ENCODE peak calls at places on chromosome 12, in ten cellular contexts. One of them, this sample, is unnamed.
A peak's percentile ranks its signal among the peaks of the same experiment; 100 is the strongest.

GRCh38 chr12:92442782-92443181 is 260.0 kb upstream of the PLEKHG7 start:
- DNase-seq in HS-5: no peak
- DNase-seq in mesenchymal stem cell: no peak
- DNase-seq in midbrain: no peak
- DNase-seq in COR-L47: no peak
- DNase-seq in OCI-LY7: no peak
- DNase-seq in AG08396: no peak
- DNase-seq in activated gamma-delta T cell treated with Interleukin-2 at 50 U/mL for 16 hours: no peak
- DNase-seq in Caco-2: no peak
- DNase-seq in uterus: no peak
- DNase-seq in this sample: no peak

GRCh38 chr12:25817166-25817565 is 141.3 kb upstream of the RASSF8 start:
- DNase-seq in HS-5: no peak
- DNase-seq in mesenchymal stem cell: peak; percentile 40
- DNase-seq in midbrain: no peak
- DNase-seq in COR-L47: no peak
- DNase-seq in OCI-LY7: no peak
- DNase-seq in AG08396: no peak
- DNase-seq in activated gamma-delta T cell treated with Interleukin-2 at 50 U/mL for 16 hours: no peak
- DNase-seq in Caco-2: no peak
- DNase-seq in uterus: no peak
- DNase-seq in this sample: no peak

GRCh38 chr12:50050119-50050385 is 7.3 kb upstream of the ASIC1 start:
- DNase-seq in HS-5: no peak
- DNase-seq in mesenchymal stem cell: no peak
- DNase-seq in midbrain: no peak
- DNase-seq in COR-L47: no peak
- DNase-seq in OCI-LY7: no peak
- DNase-seq in AG08396: no peak
- DNase-seq in activated gamma-delta T cell treated with Interleukin-2 at 50 U/mL for 16 hours: no peak
- DNase-seq in Caco-2: no peak
- DNase-seq in uterus: no peak
- DNase-seq in this sample: no peak

GRCh38 chr12:50764861-50765324 is 992 bp downstream of the ATF1 start:
- DNase-seq in HS-5: no peak
- DNase-seq in mesenchymal stem cell: peak; percentile 62
- DNase-seq in midbrain: peak; percentile 59
- DNase-seq in COR-L47: peak; percentile 41
- DNase-seq in OCI-LY7: peak; percentile 70
- DNase-seq in AG08396: peak; percentile 47
- DNase-seq in activated gamma-delta T cell treated with Interleukin-2 at 50 U/mL for 16 hours: peak; percentile 33
- DNase-seq in Caco-2: peak; percentile 60
- DNase-seq in uterus: peak; percentile 26
- DNase-seq in this sample: no peak

GRCh38 chr12:60148109-60148508 is 552.3 kb downstream of the SLC16A7 start:
- DNase-seq in HS-5: peak; percentile 92
- DNase-seq in mesenchymal stem cell: peak; percentile 53
- DNase-seq in midbrain: no peak
- DNase-seq in COR-L47: no peak
- DNase-seq in OCI-LY7: no peak
- DNase-seq in AG08396: peak; percentile 44
- DNase-seq in activated gamma-delta T cell treated with Interleukin-2 at 50 U/mL for 16 hours: no peak
- DNase-seq in Caco-2: no peak
- DNase-seq in uterus: no peak
- DNase-seq in this sample: peak; percentile 55

GRCh38 chr12:109519787-109520186 is 42.4 kb downstream of the UBE3B start:
- DNase-seq in HS-5: no peak
- DNase-seq in mesenchymal stem cell: no peak
- DNase-seq in midbrain: no peak
- DNase-seq in COR-L47: no peak
- DNase-seq in OCI-LY7: no peak
- DNase-seq in AG08396: no peak
- DNase-seq in activated gamma-delta T cell treated with Interleukin-2 at 50 U/mL for 16 hours: no peak
- DNase-seq in Caco-2: no peak
- DNase-seq in uterus: no peak
- DNase-seq in this sample: no peak

GRCh38 chr12:123034865-123035264 is 54.4 kb downstream of the ARL6IP4 start:
- DNase-seq in HS-5: peak; percentile 56
- DNase-seq in mesenchymal stem cell: peak; percentile 77
- DNase-seq in midbrain: no peak
- DNase-seq in COR-L47: no peak
- DNase-seq in OCI-LY7: no peak
- DNase-seq in AG08396: peak; percentile 71
- DNase-seq in activated gamma-delta T cell treated with Interleukin-2 at 50 U/mL for 16 hours: no peak
- DNase-seq in Caco-2: no peak
- DNase-seq in uterus: no peak
- DNase-seq in this sample: no peak

GRCh38 chr12:4855121-4855924 is 54.4 kb upstream of the KCNA1 start:
- DNase-seq in HS-5: peak; percentile 53
- DNase-seq in mesenchymal stem cell: peak; percentile 67
- DNase-seq in midbrain: peak; percentile 89
- DNase-seq in COR-L47: peak; percentile 39
- DNase-seq in OCI-LY7: peak; percentile 85
- DNase-seq in AG08396: peak; percentile 73
- DNase-seq in activated gamma-delta T cell treated with Interleukin-2 at 50 U/mL for 16 hours: peak; percentile 37
- DNase-seq in Caco-2: peak; percentile 82
- DNase-seq in uterus: peak; percentile 21
- DNase-seq in this sample: peak; percentile 1

GRCh38 chr12:13472690-13473089 is 276.2 kb downstream of the EMP1 start:
- DNase-seq in HS-5: peak; percentile 74
- DNase-seq in mesenchymal stem cell: no peak
- DNase-seq in midbrain: no peak
- DNase-seq in COR-L47: no peak
- DNase-seq in OCI-LY7: no peak
- DNase-seq in AG08396: no peak
- DNase-seq in activated gamma-delta T cell treated with Interleukin-2 at 50 U/mL for 16 hours: no peak
- DNase-seq in Caco-2: no peak
- DNase-seq in uterus: no peak
- DNase-seq in this sample: no peak

GRCh38 chr12:113961921-113962710 is 4.0 kb downstream of the RBM19 start:
- DNase-seq in HS-5: no peak
- DNase-seq in mesenchymal stem cell: peak; percentile 73
- DNase-seq in midbrain: no peak
- DNase-seq in COR-L47: no peak
- DNase-seq in OCI-LY7: no peak
- DNase-seq in AG08396: peak; percentile 28
- DNase-seq in activated gamma-delta T cell treated with Interleukin-2 at 50 U/mL for 16 hours: no peak
- DNase-seq in Caco-2: no peak
- DNase-seq in uterus: no peak
- DNase-seq in this sample: no peak

GRCh38 chr12:46160081-46160980 is 108.5 kb downstream of the SLC38A1 start:
- DNase-seq in HS-5: no peak
- DNase-seq in mesenchymal stem cell: peak; percentile 53
- DNase-seq in midbrain: no peak
- DNase-seq in COR-L47: peak; percentile 58
- DNase-seq in OCI-LY7: no peak
- DNase-seq in AG08396: peak; percentile 36
- DNase-seq in activated gamma-delta T cell treated with Interleukin-2 at 50 U/mL for 16 hours: no peak
- DNase-seq in Caco-2: no peak
- DNase-seq in uterus: peak; percentile 28
- DNase-seq in this sample: peak; percentile 10

GRCh38 chr12:34097213-34097612 is 74.9 kb downstream of the ALG10 start:
- DNase-seq in HS-5: no peak
- DNase-seq in mesenchymal stem cell: no peak
- DNase-seq in midbrain: no peak
- DNase-seq in COR-L47: no peak
- DNase-seq in OCI-LY7: no peak
- DNase-seq in AG08396: no peak
- DNase-seq in activated gamma-delta T cell treated with Interleukin-2 at 50 U/mL for 16 hours: no peak
- DNase-seq in Caco-2: no peak
- DNase-seq in uterus: no peak
- DNase-seq in this sample: no peak